ENCODE peak calls at places on chromosomes 3 and 15, in four cellular contexts. C is upper lobe of right lung, J is aorta, S is left lung. P is an unnamed sample.
A peak's percentile ranks its signal among the peaks of the same experiment; 100 is the strongest.

GRCh38 chr15:41892621-41893421 is 1.0 kb downstream of the SPTBN5 start:
- ATAC-seq in C (peak; percentile 73), J (no peak), S (peak; percentile 78), P (no peak)

GRCh38 chr15:90994059-90994416 is 297 bp downstream of the PRC1 start:
- ATAC-seq in C (peak; percentile 33), J (peak; percentile 60), S (peak; percentile 32), P (peak; percentile 25)

GRCh38 chr15:35986072-35986666 is 440.2 kb upstream of the DPH6 start:
- ATAC-seq in C (peak; percentile 19), J (peak; percentile 55), S (no peak), P (no peak)

GRCh38 chr3:17979911-17980310 is 237.5 kb upstream of the TBC1D5 start:
- ATAC-seq in C (no peak), J (no peak), S (no peak), P (no peak)

GRCh38 chr15:89400121-89400996 is 65.7 kb upstream of the POLG start:
- ATAC-seq in C (no peak), J (no peak), S (no peak), P (peak; percentile 10)

GRCh38 chr3:2377281-2377680 is 278.6 kb downstream of the CNTN4 start:
- ATAC-seq in C (no peak), J (no peak), S (no peak), P (no peak)

GRCh38 chr3:15382405-15382923 is 44.9 kb downstream of the METTL6 start:
- ATAC-seq in C (no peak), J (no peak), S (no peak), P (no peak)

GRCh38 chr3:31936661-31937060 is 44.4 kb downstream of the OSBPL10 start:
- ATAC-seq in C (no peak), J (peak; percentile 56), S (no peak), P (no peak)

GRCh38 chr3:146501752-146502151 is 32.4 kb upstream of the PLSCR2 start:
- ATAC-seq in C (no peak), J (no peak), S (no peak), P (no peak)

GRCh38 chr15:79887054-79887453 is 9.8 kb downstream of the MTHFS start:
- ATAC-seq in C (no peak), J (no peak), S (no peak), P (no peak)

GRCh38 chr3:4848176-4848575 is 131.1 kb upstream of the BHLHE40 start:
- ATAC-seq in C (no peak), J (no peak), S (no peak), P (peak; percentile 75)

GRCh38 chr3:72957303-72957702 is 39.3 kb upstream of the PPP4R2 start:
- ATAC-seq in C (no peak), J (no peak), S (no peak), P (no peak)

GRCh38 chr15:58240191-58240932 is 102.2 kb downstream of the AQP9 start:
- ATAC-seq in C (no peak), J (no peak), S (no peak), P (no peak)

GRCh38 chr15:89685995-89686394 is 4.6 kb downstream of the PEX11A start:
- ATAC-seq in C (no peak), J (no peak), S (no peak), P (no peak)

P was measured in esophagus mucosa.